ENCODE peak calls at places on chromosomes 2 and 18, in eight cellular contexts. R is 8988T; I is AG09309; G is stimulated activated CD4-positive, alpha-beta T cell treated with anti-CD3 and anti-CD28 coated beads, Interleukin-4, amount 100 ng/mL, for 4 hours; A is sciatic nerve; J is HT1080; N is omental fat pad; Q is iris pigment epithelial cell. D is an unnamed sample.

GRCh38 chr2:47063159-47063930 is 91.8 kb downstream of the STPG4 start:
- DNase-seq in R (no peak), I (no peak), G (no peak), A (no peak), J (no peak), N (no peak), Q (no peak), D (no peak)

GRCh38 chr2:28612131-28612812 is 116.4 kb downstream of the PLB1 start:
- DNase-seq in R (no peak), I (no peak), G (no peak), A (no peak), J (no peak), N (no peak), Q (no peak), D (no peak)

GRCh38 chr2:42722328-42723190 is 41.4 kb downstream of the OXER1 start:
- DNase-seq in R (no peak), I (peak), G (no peak), A (no peak), J (peak), N (peak), Q (peak), D (no peak)

GRCh38 chr2:73984922-73985317 is 210 bp downstream of the TET3 start:
- DNase-seq in R (peak), I (no peak), G (peak), A (peak), J (no peak), N (no peak), Q (no peak), D (no peak)

GRCh38 chr2:63856302-63856600 is 14.6 kb downstream of the UGP2 start:
- DNase-seq in R (no peak), I (no peak), G (no peak), A (no peak), J (no peak), N (no peak), Q (no peak), D (no peak)

GRCh38 chr2:152250421-152251100 is 75.0 kb upstream of the STAM2 start:
- DNase-seq in R (no peak), I (no peak), G (no peak), A (no peak), J (no peak), N (no peak), Q (no peak), D (no peak)

GRCh38 chr2:19140463-19141208 is 217.8 kb downstream of the OSR1 start:
- DNase-seq in R (no peak), I (no peak), G (no peak), A (no peak), J (peak), N (no peak), Q (peak), D (no peak)

GRCh38 chr2:217933326-217933993 is 69.3 kb downstream of the TNS1 start:
- DNase-seq in R (no peak), I (no peak), G (no peak), A (no peak), J (no peak), N (no peak), Q (no peak), D (no peak)

GRCh38 chr2:212644195-212644837 is 105.7 kb upstream of the ERBB4 start:
- DNase-seq in R (no peak), I (no peak), G (no peak), A (no peak), J (no peak), N (no peak), Q (no peak), D (no peak)

GRCh38 chr2:144545787-144546186 is 25.9 kb upstream of the ZEB2 start:
- DNase-seq in R (no peak), I (no peak), G (no peak), A (no peak), J (no peak), N (no peak), Q (no peak), D (no peak)

GRCh38 chr2:223614534-223614933 is 12.4 kb upstream of the SCG2 start:
- DNase-seq in R (no peak), I (no peak), G (no peak), A (no peak), J (no peak), N (no peak), Q (no peak), D (no peak)

GRCh38 chr18:48795696-48796095 is 155.1 kb downstream of the SMAD7 start:
- DNase-seq in R (no peak), I (no peak), G (no peak), A (peak), J (no peak), N (no peak), Q (no peak), D (peak)

GRCh38 chr2:111986116-111986900 is 68.8 kb upstream of the TMEM87B start:
- DNase-seq in R (no peak), I (no peak), G (no peak), A (no peak), J (peak), N (no peak), Q (no peak), D (no peak)

GRCh38 chr2:217147751-217148318 is 288.0 kb upstream of the TNP1 start:
- DNase-seq in R (no peak), I (no peak), G (no peak), A (no peak), J (no peak), N (no peak), Q (peak), D (no peak)

GRCh38 chr2:58293056-58293455 is 51.9 kb upstream of the FANCL start:
- DNase-seq in R (no peak), I (no peak), G (no peak), A (no peak), J (no peak), N (no peak), Q (no peak), D (no peak)

GRCh38 chr2:128563348-128563687 is 244.7 kb upstream of the HS6ST1 start:
- DNase-seq in R (no peak), I (peak), G (no peak), A (peak), J (no peak), N (no peak), Q (peak), D (no peak)

GRCh38 chr2:168920504-168921157 is 19.5 kb downstream of the G6PC2 start:
- DNase-seq in R (no peak), I (peak), G (no peak), A (no peak), J (peak), N (no peak), Q (peak), D (no peak)

GRCh38 chr2:197915548-197916265 is 111.3 kb downstream of the PLCL1 start:
- DNase-seq in R (no peak), I (peak), G (no peak), A (no peak), J (no peak), N (no peak), Q (peak), D (no peak)

D was measured in suprapubic skin.